ENCODE peak calls at places on chromosome 4, in ten cellular contexts. One of them, this sample, is unnamed.

GRCh38 chr4:152640058-152640921 is 39.5 kb downstream of the TMEM154 start:
- DNase-seq in T-helper 2 cell: no peak
- DNase-seq in stimulated activated CD4-positive, alpha-beta T cell treated with anti-CD3 and anti-CD28 coated beads, TNF-alpha, amount 100 ng/mL, for 4 hours: no peak
- DNase-seq in HTR-8/SVneo: peak
- DNase-seq in mammary epithelial cell: no peak
- DNase-seq in activated T-cell treated with anti-CD3 and anti-CD28 coated beads for 48 hours: no peak
- DNase-seq in activated effector memory CD4-positive, alpha-beta T cell treated with anti-CD3 and anti-CD28 coated beads, Interleukin-2, amount 50 U/mL, for 16 hours: no peak
- DNase-seq in M059J: peak
- DNase-seq in T47D: peak
- DNase-seq in activated naive CD8-positive, alpha-beta T cell treated with anti-CD3 and anti-CD28 coated beads, Interleukin-2, amount 50 U/mL, for 24 hours: no peak
- DNase-seq in this sample: no peak

GRCh38 chr4:80240976-80241375 is 25.5 kb upstream of the FGF5 start:
- DNase-seq in activated T-cell treated with anti-CD3 and anti-CD28 coated beads for 48 hours: no peak
- DNase-seq in mammary epithelial cell: peak
- DNase-seq in activated effector memory CD4-positive, alpha-beta T cell treated with anti-CD3 and anti-CD28 coated beads, Interleukin-2, amount 50 U/mL, for 16 hours: no peak
- DNase-seq in HTR-8/SVneo: peak
- DNase-seq in activated naive CD8-positive, alpha-beta T cell treated with anti-CD3 and anti-CD28 coated beads, Interleukin-2, amount 50 U/mL, for 24 hours: no peak
- DNase-seq in T-helper 2 cell: no peak
- DNase-seq in M059J: peak
- DNase-seq in stimulated activated CD4-positive, alpha-beta T cell treated with anti-CD3 and anti-CD28 coated beads, TNF-alpha, amount 100 ng/mL, for 4 hours: no peak
- DNase-seq in T47D: no peak
- DNase-seq in this sample: no peak

GRCh38 chr4:107709916-107710315 is 10.1 kb downstream of the PAPSS1 start:
- DNase-seq in T47D: no peak
- DNase-seq in activated effector memory CD4-positive, alpha-beta T cell treated with anti-CD3 and anti-CD28 coated beads, Interleukin-2, amount 50 U/mL, for 16 hours: no peak
- DNase-seq in M059J: peak
- DNase-seq in T-helper 2 cell: no peak
- DNase-seq in stimulated activated CD4-positive, alpha-beta T cell treated with anti-CD3 and anti-CD28 coated beads, TNF-alpha, amount 100 ng/mL, for 4 hours: no peak
- DNase-seq in HTR-8/SVneo: no peak
- DNase-seq in activated T-cell treated with anti-CD3 and anti-CD28 coated beads for 48 hours: no peak
- DNase-seq in mammary epithelial cell: peak
- DNase-seq in activated naive CD8-positive, alpha-beta T cell treated with anti-CD3 and anti-CD28 coated beads, Interleukin-2, amount 50 U/mL, for 24 hours: no peak
- DNase-seq in this sample: no peak

GRCh38 chr4:107600456-107600855 is 119.6 kb downstream of the PAPSS1 start:
- DNase-seq in mammary epithelial cell: no peak
- DNase-seq in stimulated activated CD4-positive, alpha-beta T cell treated with anti-CD3 and anti-CD28 coated beads, TNF-alpha, amount 100 ng/mL, for 4 hours: no peak
- DNase-seq in activated T-cell treated with anti-CD3 and anti-CD28 coated beads for 48 hours: no peak
- DNase-seq in T-helper 2 cell: no peak
- DNase-seq in HTR-8/SVneo: no peak
- DNase-seq in M059J: peak
- DNase-seq in activated effector memory CD4-positive, alpha-beta T cell treated with anti-CD3 and anti-CD28 coated beads, Interleukin-2, amount 50 U/mL, for 16 hours: no peak
- DNase-seq in activated naive CD8-positive, alpha-beta T cell treated with anti-CD3 and anti-CD28 coated beads, Interleukin-2, amount 50 U/mL, for 24 hours: no peak
- DNase-seq in T47D: no peak
- DNase-seq in this sample: no peak

GRCh38 chr4:3404546-3404945 is 37.2 kb upstream of the HGFAC start:
- DNase-seq in mammary epithelial cell: no peak
- DNase-seq in M059J: no peak
- DNase-seq in activated naive CD8-positive, alpha-beta T cell treated with anti-CD3 and anti-CD28 coated beads, Interleukin-2, amount 50 U/mL, for 24 hours: no peak
- DNase-seq in HTR-8/SVneo: no peak
- DNase-seq in T47D: no peak
- DNase-seq in T-helper 2 cell: no peak
- DNase-seq in activated T-cell treated with anti-CD3 and anti-CD28 coated beads for 48 hours: no peak
- DNase-seq in stimulated activated CD4-positive, alpha-beta T cell treated with anti-CD3 and anti-CD28 coated beads, TNF-alpha, amount 100 ng/mL, for 4 hours: no peak
- DNase-seq in activated effector memory CD4-positive, alpha-beta T cell treated with anti-CD3 and anti-CD28 coated beads, Interleukin-2, amount 50 U/mL, for 16 hours: no peak
- DNase-seq in this sample: no peak

GRCh38 chr4:53162926-53163325 is 202.9 kb downstream of the SCFD2 start:
- DNase-seq in M059J: no peak
- DNase-seq in activated effector memory CD4-positive, alpha-beta T cell treated with anti-CD3 and anti-CD28 coated beads, Interleukin-2, amount 50 U/mL, for 16 hours: no peak
- DNase-seq in stimulated activated CD4-positive, alpha-beta T cell treated with anti-CD3 and anti-CD28 coated beads, TNF-alpha, amount 100 ng/mL, for 4 hours: no peak
- DNase-seq in T-helper 2 cell: no peak
- DNase-seq in activated naive CD8-positive, alpha-beta T cell treated with anti-CD3 and anti-CD28 coated beads, Interleukin-2, amount 50 U/mL, for 24 hours: no peak
- DNase-seq in activated T-cell treated with anti-CD3 and anti-CD28 coated beads for 48 hours: no peak
- DNase-seq in T47D: no peak
- DNase-seq in mammary epithelial cell: no peak
- DNase-seq in HTR-8/SVneo: no peak
- DNase-seq in this sample: no peak

GRCh38 chr4:120348521-120348920 is 281.9 kb upstream of the MAD2L1 start:
- DNase-seq in mammary epithelial cell: no peak
- DNase-seq in M059J: no peak
- DNase-seq in activated effector memory CD4-positive, alpha-beta T cell treated with anti-CD3 and anti-CD28 coated beads, Interleukin-2, amount 50 U/mL, for 16 hours: no peak
- DNase-seq in T-helper 2 cell: no peak
- DNase-seq in stimulated activated CD4-positive, alpha-beta T cell treated with anti-CD3 and anti-CD28 coated beads, TNF-alpha, amount 100 ng/mL, for 4 hours: no peak
- DNase-seq in T47D: no peak
- DNase-seq in activated T-cell treated with anti-CD3 and anti-CD28 coated beads for 48 hours: no peak
- DNase-seq in HTR-8/SVneo: no peak
- DNase-seq in activated naive CD8-positive, alpha-beta T cell treated with anti-CD3 and anti-CD28 coated beads, Interleukin-2, amount 50 U/mL, for 24 hours: no peak
- DNase-seq in this sample: no peak

GRCh38 chr4:98794565-98795205 is 134.2 kb downstream of the EIF4E start:
- DNase-seq in stimulated activated CD4-positive, alpha-beta T cell treated with anti-CD3 and anti-CD28 coated beads, TNF-alpha, amount 100 ng/mL, for 4 hours: peak
- DNase-seq in activated T-cell treated with anti-CD3 and anti-CD28 coated beads for 48 hours: peak
- DNase-seq in M059J: peak
- DNase-seq in activated naive CD8-positive, alpha-beta T cell treated with anti-CD3 and anti-CD28 coated beads, Interleukin-2, amount 50 U/mL, for 24 hours: peak
- DNase-seq in mammary epithelial cell: peak
- DNase-seq in T47D: no peak
- DNase-seq in T-helper 2 cell: no peak
- DNase-seq in HTR-8/SVneo: no peak
- DNase-seq in activated effector memory CD4-positive, alpha-beta T cell treated with anti-CD3 and anti-CD28 coated beads, Interleukin-2, amount 50 U/mL, for 16 hours: peak
- DNase-seq in this sample: peak

GRCh38 chr4:62260256-62260655 is 1060.1 kb downstream of the ADGRL3 start:
- DNase-seq in activated T-cell treated with anti-CD3 and anti-CD28 coated beads for 48 hours: no peak
- DNase-seq in mammary epithelial cell: no peak
- DNase-seq in stimulated activated CD4-positive, alpha-beta T cell treated with anti-CD3 and anti-CD28 coated beads, TNF-alpha, amount 100 ng/mL, for 4 hours: no peak
- DNase-seq in activated naive CD8-positive, alpha-beta T cell treated with anti-CD3 and anti-CD28 coated beads, Interleukin-2, amount 50 U/mL, for 24 hours: no peak
- DNase-seq in activated effector memory CD4-positive, alpha-beta T cell treated with anti-CD3 and anti-CD28 coated beads, Interleukin-2, amount 50 U/mL, for 16 hours: no peak
- DNase-seq in T47D: no peak
- DNase-seq in M059J: no peak
- DNase-seq in HTR-8/SVneo: no peak
- DNase-seq in T-helper 2 cell: no peak
- DNase-seq in this sample: no peak